ENCODE peak calls at places on chromosomes 5 and 9, in six cellular contexts. One of them, this sample, is unnamed.

GRCh38 chr5:19927919-19928318 is 60.1 kb downstream of the CDH18 start:
- DNase-seq in effector memory CD8-positive, alpha-beta T cell: no peak
- DNase-seq in A172: no peak
- DNase-seq in Kasumi-1: no peak
- DNase-seq in activated T-helper 1 cell treated with anti-CD3 and anti-CD28 coated beads, Interleukin-2, amount 50 U/mL, for 16 hours: no peak
- DNase-seq in activated CD8-positive, alpha-beta memory T cell treated with anti-CD3 and anti-CD28 coated beads, Interleukin-2, amount 10 ng/mL, durations not matched to agents 7 days and 5 days: no peak
- DNase-seq in this sample: peak; percentile 12

GRCh38 chr9:23117621-23118020 is 671.0 kb downstream of the DMRTA1 start:
- DNase-seq in effector memory CD8-positive, alpha-beta T cell: no peak
- DNase-seq in A172: peak; percentile 38
- DNase-seq in Kasumi-1: no peak
- DNase-seq in activated T-helper 1 cell treated with anti-CD3 and anti-CD28 coated beads, Interleukin-2, amount 50 U/mL, for 16 hours: no peak
- DNase-seq in activated CD8-positive, alpha-beta memory T cell treated with anti-CD3 and anti-CD28 coated beads, Interleukin-2, amount 10 ng/mL, durations not matched to agents 7 days and 5 days: no peak
- DNase-seq in this sample: peak; percentile 35

GRCh38 chr9:88646539-88646938 is 111.6 kb downstream of the NXNL2 start:
- DNase-seq in effector memory CD8-positive, alpha-beta T cell: no peak
- DNase-seq in A172: no peak
- DNase-seq in Kasumi-1: no peak
- DNase-seq in activated T-helper 1 cell treated with anti-CD3 and anti-CD28 coated beads, Interleukin-2, amount 50 U/mL, for 16 hours: no peak
- DNase-seq in activated CD8-positive, alpha-beta memory T cell treated with anti-CD3 and anti-CD28 coated beads, Interleukin-2, amount 10 ng/mL, durations not matched to agents 7 days and 5 days: no peak
- DNase-seq in this sample: no peak

GRCh38 chr5:55278778-55279177 is 28.7 kb downstream of the DHX29 start:
- DNase-seq in effector memory CD8-positive, alpha-beta T cell: no peak
- DNase-seq in A172: peak; percentile 48
- DNase-seq in Kasumi-1: no peak
- DNase-seq in activated T-helper 1 cell treated with anti-CD3 and anti-CD28 coated beads, Interleukin-2, amount 50 U/mL, for 16 hours: no peak
- DNase-seq in activated CD8-positive, alpha-beta memory T cell treated with anti-CD3 and anti-CD28 coated beads, Interleukin-2, amount 10 ng/mL, durations not matched to agents 7 days and 5 days: no peak
- DNase-seq in this sample: no peak

GRCh38 chr5:78886650-78887230 is 98.4 kb downstream of the ARSB start:
- DNase-seq in effector memory CD8-positive, alpha-beta T cell: no peak
- DNase-seq in A172: no peak
- DNase-seq in Kasumi-1: peak; percentile 40
- DNase-seq in activated T-helper 1 cell treated with anti-CD3 and anti-CD28 coated beads, Interleukin-2, amount 50 U/mL, for 16 hours: no peak
- DNase-seq in activated CD8-positive, alpha-beta memory T cell treated with anti-CD3 and anti-CD28 coated beads, Interleukin-2, amount 10 ng/mL, durations not matched to agents 7 days and 5 days: no peak
- DNase-seq in this sample: no peak

GRCh38 chr9:115601456-115601855 is 483.5 kb upstream of the TNC start:
- DNase-seq in effector memory CD8-positive, alpha-beta T cell: no peak
- DNase-seq in A172: no peak
- DNase-seq in Kasumi-1: no peak
- DNase-seq in activated T-helper 1 cell treated with anti-CD3 and anti-CD28 coated beads, Interleukin-2, amount 50 U/mL, for 16 hours: no peak
- DNase-seq in activated CD8-positive, alpha-beta memory T cell treated with anti-CD3 and anti-CD28 coated beads, Interleukin-2, amount 10 ng/mL, durations not matched to agents 7 days and 5 days: no peak
- DNase-seq in this sample: no peak

GRCh38 chr5:72511371-72512178 is 4.4 kb upstream of the ZNF366 start:
- DNase-seq in effector memory CD8-positive, alpha-beta T cell: no peak
- DNase-seq in A172: peak; percentile 67
- DNase-seq in Kasumi-1: no peak
- DNase-seq in activated T-helper 1 cell treated with anti-CD3 and anti-CD28 coated beads, Interleukin-2, amount 50 U/mL, for 16 hours: no peak
- DNase-seq in activated CD8-positive, alpha-beta memory T cell treated with anti-CD3 and anti-CD28 coated beads, Interleukin-2, amount 10 ng/mL, durations not matched to agents 7 days and 5 days: no peak
- DNase-seq in this sample: peak; percentile 48

GRCh38 chr5:150499437-150499956 is 8.4 kb upstream of the NDST1 start:
- DNase-seq in effector memory CD8-positive, alpha-beta T cell: no peak
- DNase-seq in A172: no peak
- DNase-seq in Kasumi-1: no peak
- DNase-seq in activated T-helper 1 cell treated with anti-CD3 and anti-CD28 coated beads, Interleukin-2, amount 50 U/mL, for 16 hours: no peak
- DNase-seq in activated CD8-positive, alpha-beta memory T cell treated with anti-CD3 and anti-CD28 coated beads, Interleukin-2, amount 10 ng/mL, durations not matched to agents 7 days and 5 days: no peak
- DNase-seq in this sample: no peak

GRCh38 chr5:169652057-169652456 is 15.0 kb downstream of the DOCK2 start:
- DNase-seq in effector memory CD8-positive, alpha-beta T cell: no peak
- DNase-seq in A172: no peak
- DNase-seq in Kasumi-1: no peak
- DNase-seq in activated T-helper 1 cell treated with anti-CD3 and anti-CD28 coated beads, Interleukin-2, amount 50 U/mL, for 16 hours: no peak
- DNase-seq in activated CD8-positive, alpha-beta memory T cell treated with anti-CD3 and anti-CD28 coated beads, Interleukin-2, amount 10 ng/mL, durations not matched to agents 7 days and 5 days: no peak
- DNase-seq in this sample: no peak

GRCh38 chr9:97484134-97484533 is 17.3 kb upstream of the TMOD1 start:
- DNase-seq in effector memory CD8-positive, alpha-beta T cell: no peak
- DNase-seq in A172: no peak
- DNase-seq in Kasumi-1: no peak
- DNase-seq in activated T-helper 1 cell treated with anti-CD3 and anti-CD28 coated beads, Interleukin-2, amount 50 U/mL, for 16 hours: no peak
- DNase-seq in activated CD8-positive, alpha-beta memory T cell treated with anti-CD3 and anti-CD28 coated beads, Interleukin-2, amount 10 ng/mL, durations not matched to agents 7 days and 5 days: no peak
- DNase-seq in this sample: no peak

GRCh38 chr9:70455993-70456704 is 41.7 kb upstream of the KLF9 start:
- DNase-seq in effector memory CD8-positive, alpha-beta T cell: no peak
- DNase-seq in A172: no peak
- DNase-seq in Kasumi-1: no peak
- DNase-seq in activated T-helper 1 cell treated with anti-CD3 and anti-CD28 coated beads, Interleukin-2, amount 50 U/mL, for 16 hours: no peak
- DNase-seq in activated CD8-positive, alpha-beta memory T cell treated with anti-CD3 and anti-CD28 coated beads, Interleukin-2, amount 10 ng/mL, durations not matched to agents 7 days and 5 days: no peak
- DNase-seq in this sample: no peak

GRCh38 chr9:86792136-86792535 is 155.2 kb downstream of the GAS1 start:
- DNase-seq in effector memory CD8-positive, alpha-beta T cell: no peak
- DNase-seq in A172: peak; percentile 77
- DNase-seq in Kasumi-1: no peak
- DNase-seq in activated T-helper 1 cell treated with anti-CD3 and anti-CD28 coated beads, Interleukin-2, amount 50 U/mL, for 16 hours: no peak
- DNase-seq in activated CD8-positive, alpha-beta memory T cell treated with anti-CD3 and anti-CD28 coated beads, Interleukin-2, amount 10 ng/mL, durations not matched to agents 7 days and 5 days: no peak
- DNase-seq in this sample: no peak

GRCh38 chr9:124660341-124660801 is 110.7 kb downstream of the NR6A1 start:
- DNase-seq in effector memory CD8-positive, alpha-beta T cell: no peak
- DNase-seq in A172: peak; percentile 75
- DNase-seq in Kasumi-1: peak; percentile 69
- DNase-seq in activated T-helper 1 cell treated with anti-CD3 and anti-CD28 coated beads, Interleukin-2, amount 50 U/mL, for 16 hours: no peak
- DNase-seq in activated CD8-positive, alpha-beta memory T cell treated with anti-CD3 and anti-CD28 coated beads, Interleukin-2, amount 10 ng/mL, durations not matched to agents 7 days and 5 days: no peak
- DNase-seq in this sample: peak; percentile 68

GRCh38 chr9:89468271-89468960 is 29.5 kb downstream of the SEMA4D start:
- DNase-seq in effector memory CD8-positive, alpha-beta T cell: no peak
- DNase-seq in A172: no peak
- DNase-seq in Kasumi-1: no peak
- DNase-seq in activated T-helper 1 cell treated with anti-CD3 and anti-CD28 coated beads, Interleukin-2, amount 50 U/mL, for 16 hours: no peak
- DNase-seq in activated CD8-positive, alpha-beta memory T cell treated with anti-CD3 and anti-CD28 coated beads, Interleukin-2, amount 10 ng/mL, durations not matched to agents 7 days and 5 days: peak; percentile 45
- DNase-seq in this sample: no peak

GRCh38 chr9:129840024-129840423 is 4.8 kb downstream of the USP20 start:
- DNase-seq in effector memory CD8-positive, alpha-beta T cell: no peak
- DNase-seq in A172: no peak
- DNase-seq in Kasumi-1: no peak
- DNase-seq in activated T-helper 1 cell treated with anti-CD3 and anti-CD28 coated beads, Interleukin-2, amount 50 U/mL, for 16 hours: no peak
- DNase-seq in activated CD8-positive, alpha-beta memory T cell treated with anti-CD3 and anti-CD28 coated beads, Interleukin-2, amount 10 ng/mL, durations not matched to agents 7 days and 5 days: no peak
- DNase-seq in this sample: no peak

GRCh38 chr9:128818839-128819715 is 777 bp downstream of the ENDOG start:
- DNase-seq in effector memory CD8-positive, alpha-beta T cell: peak; percentile 31
- DNase-seq in A172: no peak
- DNase-seq in Kasumi-1: peak; percentile 25
- DNase-seq in activated T-helper 1 cell treated with anti-CD3 and anti-CD28 coated beads, Interleukin-2, amount 50 U/mL, for 16 hours: no peak
- DNase-seq in activated CD8-positive, alpha-beta memory T cell treated with anti-CD3 and anti-CD28 coated beads, Interleukin-2, amount 10 ng/mL, durations not matched to agents 7 days and 5 days: peak; percentile 57
- DNase-seq in this sample: no peak

GRCh38 chr9:16377311-16377710 is 493.2 kb downstream of the BNC2 start:
- DNase-seq in effector memory CD8-positive, alpha-beta T cell: no peak
- DNase-seq in A172: no peak
- DNase-seq in Kasumi-1: no peak
- DNase-seq in activated T-helper 1 cell treated with anti-CD3 and anti-CD28 coated beads, Interleukin-2, amount 50 U/mL, for 16 hours: no peak
- DNase-seq in activated CD8-positive, alpha-beta memory T cell treated with anti-CD3 and anti-CD28 coated beads, Interleukin-2, amount 10 ng/mL, durations not matched to agents 7 days and 5 days: no peak
- DNase-seq in this sample: no peak

GRCh38 chr9:93683331-93684134 is 107.1 kb downstream of the PHF2 start:
- DNase-seq in effector memory CD8-positive, alpha-beta T cell: no peak
- DNase-seq in A172: no peak
- DNase-seq in Kasumi-1: no peak
- DNase-seq in activated T-helper 1 cell treated with anti-CD3 and anti-CD28 coated beads, Interleukin-2, amount 50 U/mL, for 16 hours: no peak
- DNase-seq in activated CD8-positive, alpha-beta memory T cell treated with anti-CD3 and anti-CD28 coated beads, Interleukin-2, amount 10 ng/mL, durations not matched to agents 7 days and 5 days: peak; percentile 33
- DNase-seq in this sample: no peak

GRCh38 chr5:179530069-179530998 is 20.0 kb upstream of the RUFY1 start:
- DNase-seq in effector memory CD8-positive, alpha-beta T cell: peak; percentile 45
- DNase-seq in A172: no peak
- DNase-seq in Kasumi-1: peak; percentile 33
- DNase-seq in activated T-helper 1 cell treated with anti-CD3 and anti-CD28 coated beads, Interleukin-2, amount 50 U/mL, for 16 hours: peak; percentile 22
- DNase-seq in activated CD8-positive, alpha-beta memory T cell treated with anti-CD3 and anti-CD28 coated beads, Interleukin-2, amount 10 ng/mL, durations not matched to agents 7 days and 5 days: peak; percentile 72
- DNase-seq in this sample: no peak

GRCh38 chr9:4799775-4800174 is 7.0 kb downstream of the RCL1 start:
- DNase-seq in effector memory CD8-positive, alpha-beta T cell: no peak
- DNase-seq in A172: no peak
- DNase-seq in Kasumi-1: no peak
- DNase-seq in activated T-helper 1 cell treated with anti-CD3 and anti-CD28 coated beads, Interleukin-2, amount 50 U/mL, for 16 hours: no peak
- DNase-seq in activated CD8-positive, alpha-beta memory T cell treated with anti-CD3 and anti-CD28 coated beads, Interleukin-2, amount 10 ng/mL, durations not matched to agents 7 days and 5 days: no peak
- DNase-seq in this sample: no peak

GRCh38 chr9:107784235-107784958 is 294.8 kb upstream of the KLF4 start:
- DNase-seq in effector memory CD8-positive, alpha-beta T cell: no peak
- DNase-seq in A172: peak; percentile 48
- DNase-seq in Kasumi-1: no peak
- DNase-seq in activated T-helper 1 cell treated with anti-CD3 and anti-CD28 coated beads, Interleukin-2, amount 50 U/mL, for 16 hours: no peak
- DNase-seq in activated CD8-positive, alpha-beta memory T cell treated with anti-CD3 and anti-CD28 coated beads, Interleukin-2, amount 10 ng/mL, durations not matched to agents 7 days and 5 days: no peak
- DNase-seq in this sample: peak; percentile 30

GRCh38 chr5:113294341-113295110 is 140.3 kb downstream of the TSSK1B start:
- DNase-seq in effector memory CD8-positive, alpha-beta T cell: peak; percentile 62
- DNase-seq in A172: peak; percentile 75
- DNase-seq in Kasumi-1: peak; percentile 63
- DNase-seq in activated T-helper 1 cell treated with anti-CD3 and anti-CD28 coated beads, Interleukin-2, amount 50 U/mL, for 16 hours: peak; percentile 47
- DNase-seq in activated CD8-positive, alpha-beta memory T cell treated with anti-CD3 and anti-CD28 coated beads, Interleukin-2, amount 10 ng/mL, durations not matched to agents 7 days and 5 days: peak; percentile 89
- DNase-seq in this sample: peak; percentile 89

GRCh38 chr5:124755565-124755964 is 9.1 kb upstream of the ZNF608 start:
- DNase-seq in effector memory CD8-positive, alpha-beta T cell: no peak
- DNase-seq in A172: no peak
- DNase-seq in Kasumi-1: no peak
- DNase-seq in activated T-helper 1 cell treated with anti-CD3 and anti-CD28 coated beads, Interleukin-2, amount 50 U/mL, for 16 hours: no peak
- DNase-seq in activated CD8-positive, alpha-beta memory T cell treated with anti-CD3 and anti-CD28 coated beads, Interleukin-2, amount 10 ng/mL, durations not matched to agents 7 days and 5 days: no peak
- DNase-seq in this sample: peak; percentile 68

GRCh38 chr5:87277279-87277835 is 9.7 kb downstream of the RASA1 start:
- DNase-seq in effector memory CD8-positive, alpha-beta T cell: no peak
- DNase-seq in A172: no peak
- DNase-seq in Kasumi-1: no peak
- DNase-seq in activated T-helper 1 cell treated with anti-CD3 and anti-CD28 coated beads, Interleukin-2, amount 50 U/mL, for 16 hours: no peak
- DNase-seq in activated CD8-positive, alpha-beta memory T cell treated with anti-CD3 and anti-CD28 coated beads, Interleukin-2, amount 10 ng/mL, durations not matched to agents 7 days and 5 days: no peak
- DNase-seq in this sample: no peak

GRCh38 chr9:6450641-6451375 is 37.8 kb downstream of the UHRF2 start:
- DNase-seq in effector memory CD8-positive, alpha-beta T cell: no peak
- DNase-seq in A172: no peak
- DNase-seq in Kasumi-1: no peak
- DNase-seq in activated T-helper 1 cell treated with anti-CD3 and anti-CD28 coated beads, Interleukin-2, amount 50 U/mL, for 16 hours: no peak
- DNase-seq in activated CD8-positive, alpha-beta memory T cell treated with anti-CD3 and anti-CD28 coated beads, Interleukin-2, amount 10 ng/mL, durations not matched to agents 7 days and 5 days: no peak
- DNase-seq in this sample: no peak

This sample was measured in H4.